ENCODE peak calls at places on chromosome X, in six cellular contexts. One of them, this sample, is unnamed.
A peak's percentile ranks its signal among the peaks of the same experiment; 100 is the strongest.

GRCh38 chrX:115324194-115324593 is 34.7 kb downstream of the LUZP4 start:
- DNase-seq in A172: no peak
- DNase-seq in activated CD4-positive, alpha-beta T cell treated with anti-CD3 and anti-CD28 coated beads, Interleukin-2, amount 50 U/mL, for 1 hour: no peak
- DNase-seq in tibial nerve: no peak
- DNase-seq in glutamatergic neuron: no peak
- DNase-seq in HepG2: no peak
- DNase-seq in this sample: no peak

GRCh38 chrX:10175317-10175871 is 18.6 kb downstream of the CLCN4 start:
- DNase-seq in tibial nerve: no peak
- DNase-seq in activated CD4-positive, alpha-beta T cell treated with anti-CD3 and anti-CD28 coated beads, Interleukin-2, amount 50 U/mL, for 1 hour: no peak
- DNase-seq in A172: peak; percentile 70
- DNase-seq in glutamatergic neuron: no peak
- DNase-seq in HepG2: no peak
- DNase-seq in this sample: no peak

GRCh38 chrX:40550069-40550468 is 30.7 kb upstream of the ATP6AP2 start:
- DNase-seq in tibial nerve: no peak
- DNase-seq in activated CD4-positive, alpha-beta T cell treated with anti-CD3 and anti-CD28 coated beads, Interleukin-2, amount 50 U/mL, for 1 hour: no peak
- DNase-seq in glutamatergic neuron: peak; percentile 82
- DNase-seq in A172: no peak
- DNase-seq in HepG2: no peak
- DNase-seq in this sample: no peak

GRCh38 chrX:12999422-12999821 is 24.5 kb downstream of the TMSB4X start:
- DNase-seq in tibial nerve: no peak
- DNase-seq in activated CD4-positive, alpha-beta T cell treated with anti-CD3 and anti-CD28 coated beads, Interleukin-2, amount 50 U/mL, for 1 hour: no peak
- DNase-seq in A172: no peak
- DNase-seq in HepG2: no peak
- DNase-seq in glutamatergic neuron: no peak
- DNase-seq in this sample: no peak

GRCh38 chrX:96979766-96980165 is 96.1 kb downstream of the RPA4 start:
- DNase-seq in tibial nerve: no peak
- DNase-seq in glutamatergic neuron: no peak
- DNase-seq in A172: no peak
- DNase-seq in HepG2: no peak
- DNase-seq in activated CD4-positive, alpha-beta T cell treated with anti-CD3 and anti-CD28 coated beads, Interleukin-2, amount 50 U/mL, for 1 hour: no peak
- DNase-seq in this sample: no peak

GRCh38 chrX:20498851-20499635 is 232.3 kb upstream of the RPS6KA3 start:
- DNase-seq in A172: no peak
- DNase-seq in HepG2: no peak
- DNase-seq in activated CD4-positive, alpha-beta T cell treated with anti-CD3 and anti-CD28 coated beads, Interleukin-2, amount 50 U/mL, for 1 hour: no peak
- DNase-seq in glutamatergic neuron: no peak
- DNase-seq in tibial nerve: no peak
- DNase-seq in this sample: no peak

GRCh38 chrX:56232221-56233082 is at the start of gene KLF8:
- DNase-seq in A172: no peak
- DNase-seq in glutamatergic neuron: peak; percentile 29
- DNase-seq in HepG2: no peak
- DNase-seq in tibial nerve: peak; percentile 39
- DNase-seq in activated CD4-positive, alpha-beta T cell treated with anti-CD3 and anti-CD28 coated beads, Interleukin-2, amount 50 U/mL, for 1 hour: peak; percentile 10
- DNase-seq in this sample: no peak

GRCh38 chrX:40153335-40154221 is 55.8 kb upstream of the BCOR start:
- DNase-seq in activated CD4-positive, alpha-beta T cell treated with anti-CD3 and anti-CD28 coated beads, Interleukin-2, amount 50 U/mL, for 1 hour: peak; percentile 49
- DNase-seq in A172: peak; percentile 52
- DNase-seq in tibial nerve: no peak
- DNase-seq in HepG2: no peak
- DNase-seq in glutamatergic neuron: peak; percentile 65
- DNase-seq in this sample: no peak

GRCh38 chrX:132235488-132235887 is 16.2 kb upstream of the RAP2C start:
- DNase-seq in A172: no peak
- DNase-seq in HepG2: no peak
- DNase-seq in glutamatergic neuron: no peak
- DNase-seq in activated CD4-positive, alpha-beta T cell treated with anti-CD3 and anti-CD28 coated beads, Interleukin-2, amount 50 U/mL, for 1 hour: no peak
- DNase-seq in tibial nerve: no peak
- DNase-seq in this sample: no peak

GRCh38 chrX:141989134-141989533 is 85.4 kb downstream of the MAGEC1 start:
- DNase-seq in HepG2: no peak
- DNase-seq in activated CD4-positive, alpha-beta T cell treated with anti-CD3 and anti-CD28 coated beads, Interleukin-2, amount 50 U/mL, for 1 hour: no peak
- DNase-seq in glutamatergic neuron: no peak
- DNase-seq in tibial nerve: no peak
- DNase-seq in A172: peak; percentile 20
- DNase-seq in this sample: no peak

GRCh38 chrX:40644821-40645358 is 2.5 kb downstream of the CXorf38 start:
- DNase-seq in activated CD4-positive, alpha-beta T cell treated with anti-CD3 and anti-CD28 coated beads, Interleukin-2, amount 50 U/mL, for 1 hour: peak; percentile 9
- DNase-seq in tibial nerve: peak; percentile 18
- DNase-seq in HepG2: peak; percentile 5
- DNase-seq in glutamatergic neuron: no peak
- DNase-seq in A172: peak; percentile 75
- DNase-seq in this sample: peak; percentile 71